ENCODE peak calls at places on chromosomes 13 and 19, in six cellular contexts. One of them, this sample, is unnamed. For H3K27me3 and H3K4me1, the result is how much of the 10 kb centered on the place peaks cover.

GRCh38 chr13:111066544-111066943 is 48.6 kb upstream of the ARHGEF7 start:
- DNase-seq in cardiac muscle cell: peak
- DNase-seq in heart left ventricle: peak
- DNase-seq in stomach: no peak
- DNase-seq in mammary epithelial cell: no peak
- DNase-seq in IMR-90: no peak
- DNase-seq in this sample: no peak

GRCh38 chr19:4676955-4677731 is 7.0 kb upstream of the MYDGF start:
- DNase-seq in cardiac muscle cell: peak
- DNase-seq in heart left ventricle: peak
- DNase-seq in stomach: peak
- DNase-seq in mammary epithelial cell: no peak
- DNase-seq in IMR-90: peak
- DNase-seq in this sample: peak

GRCh38 chr19:6161271-6161850 is 25.9 kb downstream of the ACSBG2 start:
- DNase-seq in cardiac muscle cell: peak
- DNase-seq in heart left ventricle: peak
- DNase-seq in stomach: no peak
- DNase-seq in mammary epithelial cell: peak
- DNase-seq in IMR-90: no peak
- DNase-seq in this sample: no peak

GRCh38 chr19:48419158-48419920 is 25.9 kb downstream of the GRIN2D start:
- DNase-seq in cardiac muscle cell: peak
- DNase-seq in heart left ventricle: peak
- DNase-seq in stomach: peak
- DNase-seq in mammary epithelial cell: no peak
- DNase-seq in IMR-90: peak
- DNase-seq in this sample: peak

GRCh38 chr13:19695829-19696228 is 62.4 kb downstream of the MPHOSPH8 start:
- DNase-seq in cardiac muscle cell: no peak
- DNase-seq in heart left ventricle: no peak
- DNase-seq in stomach: no peak
- DNase-seq in mammary epithelial cell: no peak
- DNase-seq in IMR-90: no peak
- DNase-seq in this sample: no peak

GRCh38 chr13:70297219-70297618 is 189.0 kb upstream of the KLHL1 start:
- DNase-seq in cardiac muscle cell: no peak
- DNase-seq in heart left ventricle: no peak
- DNase-seq in stomach: no peak
- DNase-seq in mammary epithelial cell: no peak
- DNase-seq in IMR-90: no peak
- DNase-seq in this sample: no peak

GRCh38 chr13:75391432-75392100 is 90.4 kb downstream of the TBC1D4 start:
- DNase-seq in cardiac muscle cell: no peak
- DNase-seq in heart left ventricle: no peak
- DNase-seq in stomach: no peak
- DNase-seq in mammary epithelial cell: no peak
- DNase-seq in IMR-90: peak
- DNase-seq in this sample: no peak

GRCh38 chr13:112582305-112582704 is 5.6 kb downstream of the TUBGCP3 start:
- DNase-seq in cardiac muscle cell: no peak
- DNase-seq in heart left ventricle: no peak
- DNase-seq in stomach: no peak
- DNase-seq in mammary epithelial cell: no peak
- DNase-seq in IMR-90: no peak
- DNase-seq in this sample: no peak

GRCh38 chr13:51000576-51001260 is 91.1 kb downstream of the RNASEH2B start:
- DNase-seq in cardiac muscle cell: peak
- DNase-seq in heart left ventricle: peak
- DNase-seq in stomach: no peak
- DNase-seq in mammary epithelial cell: peak
- DNase-seq in IMR-90: peak
- DNase-seq in this sample: peak

GRCh38 chr13:25300861-25301346 is 521 bp upstream of the NUP58 start:
- DNase-seq in cardiac muscle cell: peak
- DNase-seq in heart left ventricle: peak
- DNase-seq in stomach: no peak
- DNase-seq in mammary epithelial cell: no peak
- DNase-seq in IMR-90: no peak
- DNase-seq in this sample: no peak

GRCh38 chr19:2478756-2479555 is 3.0 kb downstream of the GADD45B start:
- DNase-seq in cardiac muscle cell: peak
- DNase-seq in heart left ventricle: peak
- DNase-seq in stomach: peak
- DNase-seq in mammary epithelial cell: peak
- DNase-seq in IMR-90: peak
- DNase-seq in this sample: peak

GRCh38 chr13:50892162-50892944 is 17.2 kb upstream of the RNASEH2B start:
- DNase-seq in cardiac muscle cell: no peak
- DNase-seq in heart left ventricle: no peak
- DNase-seq in stomach: no peak
- DNase-seq in mammary epithelial cell: no peak
- DNase-seq in IMR-90: no peak
- DNase-seq in this sample: no peak

GRCh38 chr13:97976551-97977375 is 23.3 kb downstream of the IPO5 start:
- DNase-seq in cardiac muscle cell: no peak
- DNase-seq in heart left ventricle: no peak
- DNase-seq in stomach: no peak
- DNase-seq in mammary epithelial cell: peak
- DNase-seq in IMR-90: no peak
- DNase-seq in this sample: peak

GRCh38 chr13:79522583-79522982 is 41.6 kb downstream of the NDFIP2 start:
- DNase-seq in cardiac muscle cell: peak
- DNase-seq in heart left ventricle: no peak
- DNase-seq in stomach: no peak
- DNase-seq in mammary epithelial cell: peak
- DNase-seq in IMR-90: peak
- DNase-seq in this sample: no peak

GRCh38 chr19:48415395-48415794 is 21.9 kb downstream of the GRIN2D start:
- DNase-seq in cardiac muscle cell: peak
- DNase-seq in heart left ventricle: peak
- DNase-seq in stomach: peak
- DNase-seq in mammary epithelial cell: peak
- DNase-seq in IMR-90: peak
- DNase-seq in this sample: peak

GRCh38 chr13:97946951-97947588 is 6.4 kb upstream of the IPO5 start:
- DNase-seq in cardiac muscle cell: peak
- DNase-seq in heart left ventricle: no peak
- DNase-seq in stomach: no peak
- DNase-seq in mammary epithelial cell: peak
- DNase-seq in IMR-90: peak
- DNase-seq in this sample: peak

GRCh38 chr13:46207828-46208227 is 3.9 kb upstream of the LRRC63 start:
- DNase-seq in cardiac muscle cell: no peak
- DNase-seq in heart left ventricle: no peak
- DNase-seq in stomach: no peak
- DNase-seq in mammary epithelial cell: no peak
- DNase-seq in IMR-90: no peak
- DNase-seq in this sample: no peak

GRCh38 chr13:95437561-95437960 is 115.0 kb upstream of the CLDN10 start:
- DNase-seq in cardiac muscle cell: peak
- DNase-seq in heart left ventricle: no peak
- DNase-seq in stomach: no peak
- DNase-seq in mammary epithelial cell: no peak
- DNase-seq in IMR-90: no peak
- DNase-seq in this sample: no peak

GRCh38 chr13:29569253-29570057 is 26.0 kb downstream of the SLC7A1 start:
- DNase-seq in cardiac muscle cell: no peak
- DNase-seq in heart left ventricle: no peak
- DNase-seq in stomach: peak
- DNase-seq in mammary epithelial cell: no peak
- DNase-seq in IMR-90: no peak
- DNase-seq in this sample: peak

GRCh38 chr19:5154129-5154798 is 185.4 kb downstream of the KDM4B start:
- DNase-seq in cardiac muscle cell: peak
- DNase-seq in heart left ventricle: peak
- DNase-seq in stomach: peak
- DNase-seq in mammary epithelial cell: no peak
- DNase-seq in IMR-90: no peak
- DNase-seq in this sample: peak

GRCh38 chr13:45310341-45311138 is 30.4 kb downstream of the TPT1 start:
- DNase-seq in cardiac muscle cell: no peak
- DNase-seq in heart left ventricle: no peak
- DNase-seq in stomach: no peak
- DNase-seq in mammary epithelial cell: no peak
- DNase-seq in IMR-90: no peak
- DNase-seq in this sample: no peak

GRCh38 chr19:51808333-51808986 is 13.5 kb downstream of the FPR3 start:
- DNase-seq in cardiac muscle cell: peak
- DNase-seq in heart left ventricle: no peak
- DNase-seq in stomach: no peak
- DNase-seq in mammary epithelial cell: peak
- DNase-seq in IMR-90: no peak
- DNase-seq in this sample: peak

GRCh38 chr19:33085570-33086128 is 4.7 kb downstream of the GPATCH1 start:
- DNase-seq in cardiac muscle cell: no peak
- DNase-seq in heart left ventricle: no peak
- DNase-seq in stomach: no peak
- DNase-seq in mammary epithelial cell: no peak
- DNase-seq in IMR-90: no peak
- DNase-seq in this sample: no peak

GRCh38 chr13:26881154-26881553 is 120.6 kb upstream of the GPR12 start:
- DNase-seq in cardiac muscle cell: peak
- DNase-seq in heart left ventricle: peak
- DNase-seq in stomach: no peak
- DNase-seq in mammary epithelial cell: peak
- DNase-seq in IMR-90: peak
- DNase-seq in this sample: peak

GRCh38 chr19:19463348-19464117 is 51.8 kb downstream of the TSSK6 start:
- DNase-seq in cardiac muscle cell: peak
- DNase-seq in heart left ventricle: peak
- DNase-seq in stomach: no peak
- DNase-seq in mammary epithelial cell: no peak
- DNase-seq in IMR-90: peak
- DNase-seq in this sample: peak

GRCh38 chr13:109370486-109370885 is 415.9 kb downstream of the IRS2 start:
- DNase-seq in cardiac muscle cell: no peak
- DNase-seq in heart left ventricle: no peak
- DNase-seq in stomach: no peak
- DNase-seq in mammary epithelial cell: no peak
- DNase-seq in IMR-90: no peak
- DNase-seq in this sample: no peak
- H3K27me3 ChIP-seq in cardiac muscle cell: under half
- H3K27me3 ChIP-seq in heart left ventricle: under half
- H3K27me3 ChIP-seq in stomach: under half
- H3K27me3 ChIP-seq in mammary epithelial cell: under half
- H3K27me3 ChIP-seq in IMR-90: under half
- H3K27me3 ChIP-seq in this sample: under half

GRCh38 chr13:21584973-21585592 is 18.9 kb downstream of the MICU2 start:
- DNase-seq in cardiac muscle cell: no peak
- DNase-seq in heart left ventricle: no peak
- DNase-seq in stomach: no peak
- DNase-seq in mammary epithelial cell: no peak
- DNase-seq in IMR-90: no peak
- DNase-seq in this sample: no peak
- H3K4me1 ChIP-seq in cardiac muscle cell: under half
- H3K4me1 ChIP-seq in heart left ventricle: under half
- H3K4me1 ChIP-seq in stomach: under half
- H3K4me1 ChIP-seq in mammary epithelial cell: under half
- H3K4me1 ChIP-seq in IMR-90: under half
- H3K4me1 ChIP-seq in this sample: under half

GRCh38 chr19:50154529-50154928 is 8.6 kb downstream of the IZUMO2 start:
- DNase-seq in cardiac muscle cell: no peak
- DNase-seq in heart left ventricle: no peak
- DNase-seq in stomach: no peak
- DNase-seq in mammary epithelial cell: no peak
- DNase-seq in IMR-90: no peak
- DNase-seq in this sample: no peak
- H3K4me3 ChIP-seq in cardiac muscle cell: no peak
- H3K4me3 ChIP-seq in heart left ventricle: no peak
- H3K4me3 ChIP-seq in stomach: no peak
- H3K4me3 ChIP-seq in mammary epithelial cell: no peak
- H3K4me3 ChIP-seq in IMR-90: no peak
- H3K4me3 ChIP-seq in this sample: no peak

GRCh38 chr13:73464758-73465628 is 406.2 kb downstream of the KLF5 start:
- DNase-seq in cardiac muscle cell: no peak
- DNase-seq in heart left ventricle: no peak
- DNase-seq in stomach: no peak
- DNase-seq in mammary epithelial cell: no peak
- DNase-seq in IMR-90: no peak
- DNase-seq in this sample: no peak

GRCh38 chr13:73467103-73467502 is 408.3 kb downstream of the KLF5 start:
- DNase-seq in cardiac muscle cell: peak
- DNase-seq in heart left ventricle: no peak
- DNase-seq in stomach: no peak
- DNase-seq in mammary epithelial cell: peak
- DNase-seq in IMR-90: peak
- DNase-seq in this sample: peak

GRCh38 chr13:73466561-73466960 is 407.8 kb downstream of the KLF5 start:
- DNase-seq in cardiac muscle cell: no peak
- DNase-seq in heart left ventricle: no peak
- DNase-seq in stomach: no peak
- DNase-seq in mammary epithelial cell: peak
- DNase-seq in IMR-90: no peak
- DNase-seq in this sample: no peak

GRCh38 chr13:73462241-73462640 is 403.4 kb downstream of the KLF5 start:
- DNase-seq in cardiac muscle cell: no peak
- DNase-seq in heart left ventricle: no peak
- DNase-seq in stomach: no peak
- DNase-seq in mammary epithelial cell: no peak
- DNase-seq in IMR-90: peak
- DNase-seq in this sample: peak

DNA sequence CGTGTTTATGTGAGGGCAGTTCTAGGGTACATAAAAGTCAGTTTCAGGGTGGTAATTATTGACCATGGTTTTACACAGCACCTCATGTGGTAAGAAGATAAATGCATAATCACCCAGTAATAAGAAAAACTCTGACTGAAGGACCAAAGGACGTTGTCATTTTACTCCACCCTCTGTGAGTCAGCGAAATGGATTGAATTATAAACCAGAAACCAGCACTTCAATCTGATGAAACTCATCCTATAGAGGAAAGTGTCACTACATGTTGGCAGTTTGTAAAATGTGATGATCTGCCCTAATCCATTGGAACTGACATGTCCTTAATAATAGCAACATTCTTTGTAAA is 406.8 kb downstream of the KLF5 start:
- DNase-seq in cardiac muscle cell: no peak
- DNase-seq in heart left ventricle: no peak
- DNase-seq in stomach: no peak
- DNase-seq in mammary epithelial cell: peak
- DNase-seq in IMR-90: peak
- DNase-seq in this sample: peak
- H3K27me3 ChIP-seq in cardiac muscle cell: under half
- H3K27me3 ChIP-seq in heart left ventricle: under half
- H3K27me3 ChIP-seq in stomach: under half
- H3K27me3 ChIP-seq in mammary epithelial cell: under half
- H3K27me3 ChIP-seq in IMR-90: under half
- H3K27me3 ChIP-seq in this sample: under half

GRCh38 chr19:39937792-39938191 is 3.4 kb upstream of the FCGBP start:
- DNase-seq in cardiac muscle cell: no peak
- DNase-seq in heart left ventricle: no peak
- DNase-seq in stomach: no peak
- DNase-seq in mammary epithelial cell: no peak
- DNase-seq in IMR-90: no peak
- DNase-seq in this sample: no peak
- H3K4me1 ChIP-seq in cardiac muscle cell: under half
- H3K4me1 ChIP-seq in heart left ventricle: under half
- H3K4me1 ChIP-seq in stomach: under half
- H3K4me1 ChIP-seq in mammary epithelial cell: under half
- H3K4me1 ChIP-seq in IMR-90: under half
- H3K4me1 ChIP-seq in this sample: under half

GRCh38 chr13:77298403-77298802 is 28.5 kb downstream of the MYCBP2 start:
- DNase-seq in cardiac muscle cell: no peak
- DNase-seq in heart left ventricle: no peak
- DNase-seq in stomach: no peak
- DNase-seq in mammary epithelial cell: no peak
- DNase-seq in IMR-90: no peak
- DNase-seq in this sample: no peak
- H3K4me3 ChIP-seq in cardiac muscle cell: no peak
- H3K4me3 ChIP-seq in heart left ventricle: no peak
- H3K4me3 ChIP-seq in stomach: no peak
- H3K4me3 ChIP-seq in mammary epithelial cell: no peak
- H3K4me3 ChIP-seq in IMR-90: no peak
- H3K4me3 ChIP-seq in this sample: no peak